ENCODE peak calls at places on chromosome 11, in five cellular contexts. One of them, this sample, is unnamed.

GRCh38 chr11:70436501-70436860 is 38.2 kb downstream of the CTTN start:
- DNase-seq in left lung: no peak
- DNase-seq in posterior vena cava: peak
- DNase-seq in iPS-NIHi11: no peak
- DNase-seq in islet precursor cell: no peak
- DNase-seq in this sample: no peak

GRCh38 chr11:117020287-117020686 is 77.9 kb downstream of the SIK3 start:
- DNase-seq in left lung: no peak
- DNase-seq in posterior vena cava: no peak
- DNase-seq in iPS-NIHi11: no peak
- DNase-seq in islet precursor cell: no peak
- DNase-seq in this sample: no peak

GRCh38 chr11:113202431-113202830 is 112.0 kb upstream of the TTC12 start:
- DNase-seq in left lung: no peak
- DNase-seq in posterior vena cava: no peak
- DNase-seq in iPS-NIHi11: no peak
- DNase-seq in islet precursor cell: peak
- DNase-seq in this sample: no peak

GRCh38 chr11:110125632-110126031 is 32.4 kb downstream of the ZC3H12C start:
- DNase-seq in left lung: no peak
- DNase-seq in posterior vena cava: peak
- DNase-seq in iPS-NIHi11: no peak
- DNase-seq in islet precursor cell: peak
- DNase-seq in this sample: no peak

GRCh38 chr11:131745405-131745804 is 375.0 kb downstream of the NTM start:
- DNase-seq in left lung: no peak
- DNase-seq in posterior vena cava: no peak
- DNase-seq in iPS-NIHi11: no peak
- DNase-seq in islet precursor cell: no peak
- DNase-seq in this sample: no peak

GRCh38 chr11:130213143-130213978 is 53.8 kb downstream of the ST14 start:
- DNase-seq in left lung: peak
- DNase-seq in posterior vena cava: peak
- DNase-seq in iPS-NIHi11: peak
- DNase-seq in islet precursor cell: peak
- DNase-seq in this sample: peak

GRCh38 chr11:129733981-129734380 is 81.7 kb upstream of the TMEM45B start:
- DNase-seq in left lung: no peak
- DNase-seq in posterior vena cava: no peak
- DNase-seq in iPS-NIHi11: no peak
- DNase-seq in islet precursor cell: no peak
- DNase-seq in this sample: peak

GRCh38 chr11:118715837-118716260 is 36.4 kb upstream of the TREH start:
- DNase-seq in left lung: no peak
- DNase-seq in posterior vena cava: no peak
- DNase-seq in iPS-NIHi11: peak
- DNase-seq in islet precursor cell: peak
- DNase-seq in this sample: no peak

GRCh38 chr11:68266121-68266891 is 5.5 kb downstream of the C11orf24 start:
- DNase-seq in left lung: no peak
- DNase-seq in posterior vena cava: peak
- DNase-seq in iPS-NIHi11: no peak
- DNase-seq in islet precursor cell: peak
- DNase-seq in this sample: no peak

GRCh38 chr11:11987503-11988022 is 20.9 kb downstream of the DKK3 start:
- DNase-seq in left lung: no peak
- DNase-seq in posterior vena cava: no peak
- DNase-seq in iPS-NIHi11: no peak
- DNase-seq in islet precursor cell: peak
- DNase-seq in this sample: peak

GRCh38 chr11:64358907-64359711 is at the start of gene RPS6KA4:
- DNase-seq in left lung: peak
- DNase-seq in posterior vena cava: no peak
- DNase-seq in iPS-NIHi11: peak
- DNase-seq in islet precursor cell: peak
- DNase-seq in this sample: no peak

GRCh38 chr11:68998390-68998911 is 14.6 kb downstream of the MRGPRF start:
- DNase-seq in left lung: peak
- DNase-seq in posterior vena cava: peak
- DNase-seq in iPS-NIHi11: no peak
- DNase-seq in islet precursor cell: peak
- DNase-seq in this sample: peak

GRCh38 chr11:108635106-108635505 is 29.8 kb upstream of the DDX10 start:
- DNase-seq in left lung: no peak
- DNase-seq in posterior vena cava: no peak
- DNase-seq in iPS-NIHi11: no peak
- DNase-seq in islet precursor cell: peak
- DNase-seq in this sample: no peak

This sample was measured in mesenteric fat pad.